ENCODE peak calls at places on chromosomes 3 and 15, in four cellular contexts. One of them, this sample, is unnamed.
A peak's percentile ranks its signal among the peaks of the same experiment; 100 is the strongest.

GRCh38 chr3:10354373-10355015 is 33.6 kb upstream of the SEC13 start:
- DNase-seq in GM12878: no peak
- DNase-seq in HL-60: no peak
- DNase-seq in K562: no peak
- DNase-seq in this sample: no peak

GRCh38 chr15:95016511-95017219 is 785.3 kb downstream of the MCTP2 start:
- DNase-seq in GM12878: no peak
- DNase-seq in K562: no peak
- DNase-seq in HL-60: no peak
- DNase-seq in this sample: no peak

GRCh38 chr15:42385206-42385979 is 26.1 kb downstream of the CAPN3 start:
- DNase-seq in GM12878: no peak
- DNase-seq in HL-60: peak; percentile 69
- DNase-seq in K562: peak; percentile 76
- DNase-seq in this sample: no peak

GRCh38 chr3:122103821-122104514 is 48.8 kb downstream of the CD86 start:
- DNase-seq in GM12878: no peak
- DNase-seq in K562: no peak
- DNase-seq in HL-60: no peak
- DNase-seq in this sample: no peak

GRCh38 chr3:76698136-76698535 is 341.8 kb upstream of the ROBO2 start:
- DNase-seq in K562: no peak
- DNase-seq in HL-60: no peak
- DNase-seq in GM12878: no peak
- DNase-seq in this sample: no peak

GRCh38 chr3:124964432-124964831 is 29.9 kb upstream of the MUC13 start:
- DNase-seq in GM12878: no peak
- DNase-seq in HL-60: no peak
- DNase-seq in K562: no peak
- DNase-seq in this sample: no peak

GRCh38 chr15:57797608-57798267 is 91.2 kb downstream of the POLR2M start:
- DNase-seq in HL-60: no peak
- DNase-seq in K562: no peak
- DNase-seq in GM12878: no peak
- DNase-seq in this sample: no peak

GRCh38 chr3:124407260-124407659 is 323.0 kb upstream of the UMPS start:
- DNase-seq in GM12878: no peak
- DNase-seq in K562: no peak
- DNase-seq in HL-60: no peak
- DNase-seq in this sample: no peak

DNA sequence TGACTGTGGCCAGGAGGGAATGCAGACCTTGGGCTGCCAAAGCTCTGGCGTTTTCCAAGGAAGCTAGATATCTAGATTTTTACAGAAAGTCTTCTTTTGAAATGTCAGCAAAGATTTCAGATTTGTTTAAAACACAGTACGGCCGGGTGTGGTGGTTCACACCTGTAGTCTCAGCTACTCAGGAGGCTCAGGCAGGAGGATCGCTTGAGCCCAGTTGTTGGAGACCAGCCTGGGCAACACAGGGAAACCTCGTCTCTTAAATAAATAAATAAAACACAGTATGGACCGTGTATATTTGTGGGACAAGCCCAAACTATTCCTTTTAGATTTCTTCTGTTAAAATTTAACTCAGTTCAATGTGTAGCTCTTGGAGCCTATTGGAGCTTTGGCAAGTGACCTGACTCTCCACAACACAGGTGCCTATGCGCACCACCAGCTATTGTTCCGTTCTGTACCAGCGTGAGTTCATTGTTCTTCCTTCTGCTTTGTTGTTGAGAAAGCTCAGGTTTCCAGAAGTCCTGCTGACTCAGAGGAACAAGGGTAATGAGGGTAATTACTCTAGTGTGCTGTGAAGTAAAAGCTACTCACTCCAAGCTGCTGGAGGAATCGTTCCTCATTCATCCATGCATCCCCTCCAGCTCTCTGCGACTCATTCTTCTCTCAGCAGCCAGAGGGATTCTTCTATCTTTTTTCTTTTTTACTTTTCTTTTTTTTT is 73.1 kb upstream of the SLC6A6 start:
- DNase-seq in HL-60: peak; percentile 65
- DNase-seq in K562: no peak
- DNase-seq in GM12878: no peak
- DNase-seq in this sample: no peak
- TF ChIP-seq SPI1 in HL-60: no peak
- TF ChIP-seq SPI1 in K562: no peak
- TF ChIP-seq SPI1 in GM12878: no peak
- TF ChIP-seq SPI1 in this sample: no peak

DNA sequence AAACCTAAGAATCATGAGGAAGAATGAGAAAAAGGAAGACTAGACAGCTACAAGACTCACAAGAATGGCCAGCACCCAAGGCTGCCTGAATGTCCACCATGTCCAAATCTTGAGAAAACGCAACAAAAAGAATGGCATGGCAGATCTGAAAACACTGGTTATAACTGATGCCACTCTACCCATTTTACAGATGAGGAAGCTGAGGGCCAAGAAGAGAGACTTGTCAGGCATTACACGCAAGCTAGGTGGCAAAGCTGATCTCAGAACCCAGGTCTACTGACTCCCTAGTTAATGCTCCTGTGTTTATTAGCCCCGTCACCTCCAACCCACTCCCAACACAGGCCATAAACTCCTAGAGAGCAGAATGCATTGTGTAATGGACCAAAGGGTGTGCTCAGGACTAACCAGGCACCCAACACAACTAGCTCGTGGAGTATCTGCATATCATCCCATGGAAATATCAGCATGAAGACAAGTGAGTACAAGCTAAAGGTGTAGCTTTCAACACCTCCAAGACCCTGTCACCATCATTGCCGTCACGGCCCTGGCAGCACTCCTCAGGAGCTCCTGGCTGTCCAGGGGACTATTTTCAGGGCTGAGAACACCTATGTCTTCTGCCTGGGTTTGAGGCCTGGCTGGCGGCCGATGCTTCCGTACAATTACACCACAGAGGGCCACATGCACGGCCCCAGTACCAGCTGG is 111.7 kb downstream of the XXYLT1 start:
- DNase-seq in GM12878: no peak
- DNase-seq in K562: no peak
- DNase-seq in HL-60: no peak
- DNase-seq in this sample: no peak
- TF ChIP-seq SPI1 in GM12878: no peak
- TF ChIP-seq SPI1 in K562: no peak
- TF ChIP-seq SPI1 in HL-60: no peak
- TF ChIP-seq SPI1 in this sample: no peak

DNA sequence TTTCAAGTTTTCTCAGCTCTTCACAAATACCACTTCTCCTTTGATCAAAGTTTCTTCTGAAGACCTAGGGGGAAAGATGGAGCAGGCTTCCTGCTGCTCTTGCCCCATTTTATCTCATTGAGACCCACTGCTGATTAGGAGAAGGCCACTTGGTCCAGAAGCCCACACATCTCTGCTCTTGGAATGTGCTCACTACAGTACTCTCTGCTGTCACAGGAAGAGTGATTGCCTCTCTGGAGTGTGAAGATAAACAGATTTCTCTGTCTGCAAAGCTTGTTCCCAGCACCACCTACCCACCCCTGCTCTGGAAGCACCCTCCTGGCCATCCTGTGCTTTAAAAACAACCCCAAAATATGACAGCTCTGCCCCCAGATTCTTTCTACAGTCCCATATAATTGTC is 41.3 kb upstream of the PRTG start:
- DNase-seq in GM12878: no peak
- DNase-seq in K562: no peak
- DNase-seq in HL-60: no peak
- DNase-seq in this sample: no peak
- TF ChIP-seq SPI1 in GM12878: no peak
- TF ChIP-seq SPI1 in K562: no peak
- TF ChIP-seq SPI1 in HL-60: no peak
- TF ChIP-seq SPI1 in this sample: no peak

GRCh38 chr15:78174398-78174797 is 25.2 kb downstream of the IDH3A start:
- DNase-seq in K562: no peak
- DNase-seq in GM12878: no peak
- DNase-seq in HL-60: peak; percentile 27
- DNase-seq in this sample: no peak
- TF ChIP-seq SPI1 in K562: no peak
- TF ChIP-seq SPI1 in GM12878: no peak
- TF ChIP-seq SPI1 in HL-60: no peak
- TF ChIP-seq SPI1 in this sample: no peak

GRCh38 chr3:69505770-69506407 is 120.0 kb upstream of the FRMD4B start:
- DNase-seq in GM12878: no peak
- DNase-seq in HL-60: no peak
- DNase-seq in K562: no peak
- DNase-seq in this sample: no peak
- TF ChIP-seq SPI1 in GM12878: no peak
- TF ChIP-seq SPI1 in HL-60: no peak
- TF ChIP-seq SPI1 in K562: no peak
- TF ChIP-seq SPI1 in this sample: no peak

GRCh38 chr3:64240959-64241358 is 15.7 kb upstream of the PRICKLE2 start:
- DNase-seq in GM12878: no peak
- DNase-seq in K562: no peak
- DNase-seq in HL-60: no peak
- DNase-seq in this sample: no peak

GRCh38 chr3:64237083-64237482 is 11.8 kb upstream of the PRICKLE2 start:
- DNase-seq in GM12878: no peak
- DNase-seq in HL-60: no peak
- DNase-seq in K562: no peak
- DNase-seq in this sample: no peak

GRCh38 chr3:64240445-64240844 is 15.2 kb upstream of the PRICKLE2 start:
- DNase-seq in K562: no peak
- DNase-seq in HL-60: no peak
- DNase-seq in GM12878: no peak
- DNase-seq in this sample: no peak

GRCh38 chr3:64239841-64240240 is 14.6 kb upstream of the PRICKLE2 start:
- DNase-seq in GM12878: no peak
- DNase-seq in K562: no peak
- DNase-seq in HL-60: no peak
- DNase-seq in this sample: no peak

DNA sequence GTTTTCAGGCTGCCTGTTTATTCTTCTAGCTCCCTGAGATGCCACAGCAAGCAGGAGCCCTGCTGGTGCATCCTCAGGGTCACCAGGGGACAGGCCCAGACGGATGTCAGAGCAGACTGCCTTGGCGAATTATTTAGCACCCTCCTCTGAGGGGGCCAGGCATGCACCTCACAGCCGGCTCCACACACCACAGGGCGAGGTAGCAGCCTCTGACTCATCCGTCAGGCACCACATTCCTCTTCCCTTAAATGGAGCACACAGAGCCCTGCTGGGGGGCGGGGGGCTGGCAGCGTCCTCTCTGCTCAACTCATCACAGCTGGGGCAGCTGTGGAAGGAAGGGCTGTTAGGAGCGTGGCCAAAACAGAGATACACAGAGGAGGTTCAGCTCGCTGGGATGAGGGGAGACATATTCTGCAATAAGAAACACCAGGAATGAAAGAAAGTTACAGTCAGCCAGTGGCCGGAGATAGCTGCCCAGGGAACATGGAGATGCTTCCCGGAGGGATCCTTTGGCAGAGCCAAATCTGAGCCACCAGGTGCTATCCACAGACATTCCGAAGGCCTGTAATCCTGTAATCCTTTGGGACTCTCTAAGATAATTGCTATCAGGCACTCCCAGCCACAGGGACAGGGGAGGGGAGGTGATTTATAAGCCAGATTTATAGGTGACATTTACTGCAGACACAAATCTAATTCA is 13.9 kb upstream of the PRICKLE2 start:
- DNase-seq in GM12878: no peak
- DNase-seq in K562: no peak
- DNase-seq in HL-60: no peak
- DNase-seq in this sample: no peak
- TF ChIP-seq SPI1 in GM12878: no peak
- TF ChIP-seq SPI1 in K562: no peak
- TF ChIP-seq SPI1 in HL-60: no peak
- TF ChIP-seq SPI1 in this sample: no peak

DNA sequence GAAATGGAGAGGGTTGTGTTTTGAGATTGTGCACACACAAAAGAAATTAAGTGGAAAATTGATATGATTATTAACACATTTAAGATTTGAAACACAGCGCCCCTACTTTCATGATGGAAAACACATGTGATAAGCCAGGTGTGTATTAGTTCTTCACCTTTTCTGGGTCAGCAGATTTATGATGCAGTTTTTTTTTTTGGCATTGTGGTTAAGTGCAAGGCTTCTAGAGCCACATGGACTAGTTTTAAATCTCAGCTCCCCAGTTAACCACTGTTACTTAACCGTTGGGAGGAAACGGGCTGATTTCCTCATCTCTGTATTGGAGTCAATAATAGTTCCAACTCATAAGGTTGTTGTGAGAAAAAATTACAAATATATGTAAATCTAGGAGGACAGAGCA is 375.4 kb downstream of the NAALADL2 start:
- DNase-seq in K562: no peak
- DNase-seq in GM12878: no peak
- DNase-seq in HL-60: no peak
- DNase-seq in this sample: no peak
- TF ChIP-seq SPI1 in K562: no peak
- TF ChIP-seq SPI1 in GM12878: no peak
- TF ChIP-seq SPI1 in HL-60: no peak
- TF ChIP-seq SPI1 in this sample: no peak

GRCh38 chr15:62880278-62880677 is 162.3 kb upstream of the TPM1 start:
- DNase-seq in GM12878: no peak
- DNase-seq in K562: no peak
- DNase-seq in HL-60: peak; percentile 36
- DNase-seq in this sample: no peak
- TF ChIP-seq SPI1 in GM12878: no peak
- TF ChIP-seq SPI1 in K562: no peak
- TF ChIP-seq SPI1 in HL-60: no peak
- TF ChIP-seq SPI1 in this sample: no peak

DNA sequence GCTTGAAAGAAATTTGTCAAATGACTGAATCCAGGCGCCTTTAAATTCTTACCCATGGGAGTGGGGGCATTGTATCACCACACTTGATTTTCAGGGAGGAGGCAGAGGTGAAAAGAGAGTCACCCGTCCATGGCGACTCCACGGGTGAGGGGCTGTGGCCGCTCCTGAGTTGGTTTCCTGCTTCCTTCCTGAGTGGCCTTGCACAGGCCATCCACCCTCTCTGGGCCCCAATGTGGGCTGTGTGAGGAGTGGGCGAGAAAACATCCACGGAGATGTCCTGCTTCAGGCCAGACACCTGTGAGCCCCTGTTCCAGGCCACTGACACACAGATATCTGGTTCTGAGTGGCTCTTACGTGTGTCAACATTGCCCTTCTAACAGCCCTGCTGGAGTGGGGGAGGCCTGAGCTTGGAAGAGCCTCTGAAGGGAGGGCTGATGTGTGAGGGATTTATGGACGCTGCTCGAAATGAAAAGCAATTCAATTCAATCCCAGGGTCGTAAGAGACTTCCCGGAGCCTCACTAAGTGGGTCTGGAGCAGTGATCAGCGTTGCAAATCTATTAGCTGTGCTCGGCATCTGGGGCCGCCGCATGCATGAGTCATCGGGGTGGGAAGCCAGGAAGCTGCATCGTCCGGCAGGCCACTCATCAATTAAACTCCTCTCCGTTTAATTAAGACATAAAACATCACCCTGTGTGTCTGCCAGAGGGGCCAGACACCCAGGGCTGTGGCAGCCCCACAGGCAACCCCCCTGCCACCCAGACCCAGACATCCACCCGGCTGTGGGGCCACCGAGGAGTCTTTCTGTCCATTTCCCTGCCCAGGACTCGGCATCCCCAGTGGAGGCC is 20.0 kb upstream of the PRR23E start:
- DNase-seq in GM12878: no peak
- DNase-seq in HL-60: no peak
- DNase-seq in K562: no peak
- DNase-seq in this sample: no peak
- TF ChIP-seq SPI1 in GM12878: no peak
- TF ChIP-seq SPI1 in HL-60: no peak
- TF ChIP-seq SPI1 in K562: no peak
- TF ChIP-seq SPI1 in this sample: no peak

This sample was measured in GM12891.